ENCODE peak calls at places on chromosomes 5 and 9, in seven cellular contexts. E is kidney tubule cell; J is effector CD4-positive, alpha-beta T cell; A is ELR; L is iPS-NIHi11; D is activated naive CD8-positive, alpha-beta T cell treated with anti-CD3 and anti-CD28 coated beads, Interleukin-2, amount 10 ng/mL, durations not matched to agents 7 days and 5 days; Q is CD4-positive, alpha-beta T cell. O is an unnamed sample.
A peak's percentile ranks its signal among the peaks of the same experiment; 100 is the strongest.

GRCh38 chr9:69223605-69224004 is 49.5 kb downstream of the TJP2 start:
- DNase-seq in A (peak; percentile 85), Q (no peak), L (peak; percentile 82), D (no peak), E (peak; percentile 76), J (no peak), O (no peak)

GRCh38 chr9:98117984-98118639 is 910 bp downstream of the TRIM14 start:
- DNase-seq in D (peak; percentile 57), J (peak; percentile 33), Q (peak; percentile 26), L (no peak), A (peak; percentile 58), E (peak; percentile 29), O (peak; percentile 26)

GRCh38 chr9:129359871-129360536 is 181.9 kb upstream of the IER5L start:
- DNase-seq in A (no peak), E (no peak), Q (no peak), D (no peak), L (no peak), J (no peak), O (no peak)

GRCh38 chr5:169417676-169418075 is 116.7 kb upstream of the SLIT3 start:
- DNase-seq in L (no peak), D (no peak), J (no peak), A (no peak), Q (no peak), E (no peak), O (no peak)

GRCh38 chr5:72067682-72068470 is 39.4 kb upstream of the MAP1B start:
- DNase-seq in Q (no peak), D (no peak), J (no peak), L (no peak), A (peak; percentile 95), E (peak; percentile 83), O (no peak)

GRCh38 chr9:135137398-135137832 is 49.9 kb downstream of the OLFM1 start:
- DNase-seq in A (no peak), D (no peak), J (no peak), E (no peak), L (peak; percentile 47), Q (no peak), O (no peak)

GRCh38 chr5:173624276-173624675 is 7.8 kb upstream of the BOD1 start:
- DNase-seq in L (no peak), E (no peak), J (no peak), A (no peak), D (no peak), Q (no peak), O (no peak)

GRCh38 chr5:149046196-149046829 is 16.5 kb downstream of the SH3TC2 start:
- DNase-seq in Q (no peak), L (no peak), E (no peak), A (peak; percentile 42), J (no peak), D (no peak), O (no peak)

GRCh38 chr9:117160254-117160653 is 254.6 kb downstream of the ASTN2 start:
- DNase-seq in D (no peak), J (no peak), E (peak; percentile 3), Q (no peak), A (peak; percentile 1), L (peak; percentile 52), O (no peak)

GRCh38 chr9:5532790-5533189 is 22.5 kb downstream of the PDCD1LG2 start:
- DNase-seq in Q (no peak), D (no peak), A (no peak), J (no peak), L (no peak), E (no peak), O (no peak)

GRCh38 chr9:36772449-36773370 is 200.0 kb downstream of the MELK start:
- DNase-seq in D (no peak), E (peak; percentile 34), L (peak; percentile 25), J (no peak), Q (no peak), A (peak; percentile 27), O (no peak)

GRCh38 chr5:174327317-174327864 is 281.9 kb downstream of the NSG2 start:
- DNase-seq in E (peak; percentile 73), L (peak; percentile 94), J (peak; percentile 10), A (peak; percentile 72), Q (peak; percentile 9), D (peak; percentile 64), O (peak; percentile 21)

GRCh38 chr5:16679863-16680262 is 63.1 kb upstream of the RETREG1 start:
- DNase-seq in Q (no peak), J (no peak), D (no peak), E (no peak), A (no peak), L (peak; percentile 70), O (no peak)

GRCh38 chr5:171316258-171317121 is 7.4 kb downstream of the TLX3 start:
- DNase-seq in Q (no peak), D (peak; percentile 43), E (no peak), L (peak; percentile 37), J (no peak), A (no peak), O (no peak)

GRCh38 chr5:72558383-72558782 is 51.2 kb upstream of the ZNF366 start:
- DNase-seq in J (no peak), E (no peak), L (no peak), D (no peak), Q (no peak), A (no peak), O (no peak)

GRCh38 chr5:123422433-123423277 is 548 bp downstream of the CEP120 start:
- DNase-seq in D (no peak), L (no peak), Q (no peak), A (peak; percentile 57), E (peak; percentile 42), J (no peak), O (no peak)

GRCh38 chr9:135777623-135778177 is 75.7 kb downstream of the KCNT1 start:
- DNase-seq in L (no peak), Q (no peak), J (no peak), D (no peak), A (no peak), E (no peak), O (no peak)

GRCh38 chr9:93958875-93959682 is 3.9 kb upstream of the BARX1 start:
- DNase-seq in J (no peak), E (no peak), A (no peak), L (no peak), Q (no peak), D (no peak), O (no peak)

GRCh38 chr9:34896112-34896511 is 62.0 kb upstream of the PHF24 start:
- DNase-seq in D (no peak), L (no peak), E (no peak), Q (no peak), A (peak; percentile 20), J (no peak), O (no peak)

GRCh38 chr9:91727316-91727861 is 222.6 kb downstream of the ROR2 start:
- DNase-seq in J (no peak), A (peak; percentile 64), L (peak; percentile 86), Q (no peak), D (no peak), E (peak; percentile 68), O (no peak)

O was measured in T follicular helper cell.